ENCODE peak calls at places on chromosomes 16 and 17, in five cellular contexts. T is CD4-positive, alpha-beta T cell; Z is ELR; N is psoas muscle; F is HFF-Myc. C is an unnamed sample.

GRCh38 chr17:68089881-68090280 is 54.3 kb downstream of the KPNA2 start:
- DNase-seq in T (no peak), Z (peak), N (no peak), F (no peak), C (peak)

GRCh38 chr17:28925912-28926365 is 23.1 kb upstream of the DHRS13 start:
- DNase-seq in T (peak), Z (peak), N (no peak), F (peak), C (no peak)

GRCh38 chr17:45740553-45741330 is 43.4 kb upstream of the CRHR1 start:
- DNase-seq in T (no peak), Z (peak), N (peak), F (peak), C (no peak)

GRCh38 chr17:7238418-7239090 is 703 bp downstream of the PHF23 start:
- DNase-seq in T (peak), Z (peak), N (peak), F (no peak), C (peak)

GRCh38 chr17:49168706-49169105 is 36.1 kb downstream of the B4GALNT2 start:
- DNase-seq in T (no peak), Z (no peak), N (no peak), F (no peak), C (no peak)

GRCh38 chr17:66953661-66954060 is 10.8 kb upstream of the CACNG4 start:
- DNase-seq in T (no peak), Z (no peak), N (no peak), F (no peak), C (no peak)

GRCh38 chr17:14061666-14062560 is 7.4 kb upstream of the COX10 start:
- DNase-seq in T (no peak), Z (peak), N (peak), F (peak), C (no peak)

GRCh38 chr17:54662978-54663876 is 237.4 kb upstream of the TOM1L1 start:
- DNase-seq in T (no peak), Z (no peak), N (peak), F (no peak), C (no peak)

GRCh38 chr17:75475851-75476250 is 19.4 kb downstream of the TMEM94 start:
- DNase-seq in T (no peak), Z (no peak), N (no peak), F (no peak), C (no peak)

GRCh38 chr16:77789085-77789611 is 784 bp downstream of the VAT1L start:
- DNase-seq in T (no peak), Z (peak), N (no peak), F (no peak), C (no peak)

GRCh38 chr17:74736423-74737298 is at the start of gene RAB37:
- DNase-seq in T (no peak), Z (peak), N (peak), F (no peak), C (peak)

GRCh38 chr17:7293821-7294613 is 422 bp downstream of the YBX2 start:
- DNase-seq in T (no peak), Z (no peak), N (no peak), F (no peak), C (peak)

GRCh38 chr16:65176603-65177002 is 54.7 kb upstream of the CDH11 start:
- DNase-seq in T (no peak), Z (no peak), N (no peak), F (peak), C (peak)

GRCh38 chr17:8430966-8431365 is 4.7 kb upstream of the NDEL1 start:
- DNase-seq in T (no peak), Z (no peak), N (peak), F (no peak), C (peak)

GRCh38 chr16:86520317-86521210 is 10.2 kb downstream of the FOXF1 start:
- DNase-seq in T (no peak), Z (no peak), N (peak), F (no peak), C (no peak)

GRCh38 chr16:22216191-22216831 is 10.2 kb downstream of the EEF2K start:
- DNase-seq in T (no peak), Z (peak), N (no peak), F (no peak), C (no peak)

GRCh38 chr17:4678448-4679026 is 25.4 kb downstream of the PELP1 start:
- DNase-seq in T (no peak), Z (peak), N (no peak), F (peak), C (no peak)

GRCh38 chr17:1643293-1643998 is 2.1 kb downstream of the SCARF1 start:
- DNase-seq in T (peak), Z (peak), N (peak), F (no peak), C (peak)

GRCh38 chr17:57357830-57358426 is 101.6 kb downstream of the MSI2 start:
- DNase-seq in T (no peak), Z (no peak), N (no peak), F (no peak), C (no peak)

GRCh38 chr17:63425478-63425877 is 20.6 kb downstream of the CYB561 start:
- DNase-seq in T (peak), Z (peak), N (peak), F (peak), C (peak)